ENCODE peak calls at places on chromosomes 12 and 14, in nine cellular contexts. D, M, L, J, E, U, V, G and C are unnamed samples.

GRCh38 chr14:36021030-36021422 is 155.5 kb downstream of the PTCSC3 start:
- DNase-seq in D (no peak), M (no peak), L (no peak), J (no peak), E (no peak), U (no peak), V (no peak), G (no peak), C (no peak)

GRCh38 chr12:104682790-104683279 is 226.1 kb downstream of the CHST11 start:
- DNase-seq in D (no peak), M (no peak), L (no peak), J (no peak), E (no peak), U (no peak), V (no peak), G (no peak), C (no peak)

GRCh38 chr12:132582058-132582420 is 28.3 kb downstream of the LRCOL1 start:
- DNase-seq in D (no peak), M (no peak), L (no peak), J (peak), E (no peak), U (no peak), V (no peak), G (no peak), C (no peak)

GRCh38 chr12:27845187-27845586 is 65.2 kb upstream of the MANSC4 start:
- DNase-seq in D (no peak), M (no peak), L (no peak), J (no peak), E (no peak), U (no peak), V (no peak), G (no peak), C (no peak)

GRCh38 chr12:98901189-98901588 is 256.1 kb downstream of the APAF1 start:
- DNase-seq in D (no peak), M (peak), L (no peak), J (no peak), E (no peak), U (peak), V (no peak), G (no peak), C (no peak)

GRCh38 chr12:53985358-53985899 is 483 bp downstream of the HOXC10 start:
- DNase-seq in D (no peak), M (peak), L (peak), J (no peak), E (no peak), U (no peak), V (no peak), G (no peak), C (peak)

GRCh38 chr14:65134651-65135579 is 32.6 kb upstream of the MAX start:
- DNase-seq in D (no peak), M (no peak), L (no peak), J (no peak), E (no peak), U (no peak), V (no peak), G (no peak), C (peak)

GRCh38 chr14:22339277-22339676 is 249.7 kb downstream of the DAD1 start:
- DNase-seq in D (no peak), M (peak), L (no peak), J (no peak), E (no peak), U (no peak), V (no peak), G (no peak), C (no peak)

GRCh38 chr12:121196902-121197301 is 13.0 kb upstream of the P2RX4 start:
- DNase-seq in D (no peak), M (no peak), L (no peak), J (no peak), E (no peak), U (no peak), V (no peak), G (no peak), C (no peak)

GRCh38 chr12:65524666-65525065 is 246.2 kb downstream of the MSRB3 start:
- DNase-seq in D (no peak), M (peak), L (no peak), J (no peak), E (no peak), U (no peak), V (no peak), G (no peak), C (no peak)

GRCh38 chr14:58820032-58820431 is 182.3 kb downstream of the DACT1 start:
- DNase-seq in D (no peak), M (no peak), L (no peak), J (no peak), E (no peak), U (no peak), V (no peak), G (no peak), C (no peak)

GRCh38 chr12:122790393-122791075 is 16.2 kb downstream of the CCDC62 start:
- DNase-seq in D (no peak), M (no peak), L (no peak), J (no peak), E (no peak), U (no peak), V (no peak), G (no peak), C (no peak)

GRCh38 chr12:56684745-56685369 is 3.2 kb downstream of the PTGES3 start:
- DNase-seq in D (no peak), M (no peak), L (no peak), J (peak), E (no peak), U (no peak), V (no peak), G (no peak), C (no peak)

GRCh38 chr12:114399664-114400211 is 6.2 kb downstream of the TBX5 start:
- DNase-seq in D (no peak), M (no peak), L (no peak), J (peak), E (no peak), U (no peak), V (no peak), G (no peak), C (no peak)

GRCh38 chr12:47222592-47222959 is 142.8 kb upstream of the AMIGO2 start:
- DNase-seq in D (no peak), M (no peak), L (no peak), J (no peak), E (no peak), U (no peak), V (no peak), G (no peak), C (no peak)

GRCh38 chr12:93080994-93081809 is 152.1 kb upstream of the EEA1 start:
- DNase-seq in D (no peak), M (peak), L (no peak), J (no peak), E (no peak), U (no peak), V (no peak), G (no peak), C (peak)

GRCh38 chr14:52267501-52268190 is at the start of gene PTGDR:
- DNase-seq in D (peak), M (peak), L (no peak), J (peak), E (no peak), U (peak), V (no peak), G (peak), C (no peak)

GRCh38 chr12:68450947-68451260 is 118.7 kb upstream of the MDM1 start:
- DNase-seq in D (no peak), M (peak), L (no peak), J (no peak), E (no peak), U (no peak), V (no peak), G (no peak), C (no peak)